ENCODE peak calls at places on chromosomes 13 and 19, in seven cellular contexts. B is pancreas, C is nephron progenitor cell, V is WTC11, T is right lobe of liver, Z is endothelial cell, O is thoracic aorta. E is an unnamed sample.

GRCh38 chr13:85806553-85807175 is 7.4 kb upstream of the SLITRK6 start:
- DNase-seq in V (no peak), T (no peak), B (no peak), O (no peak), Z (no peak), C (peak), E (no peak)

GRCh38 chr13:23723463-23723862 is 153.3 kb downstream of the TNFRSF19 start:
- DNase-seq in C (no peak), B (no peak), O (no peak), V (no peak), Z (no peak), T (no peak), E (no peak)

GRCh38 chr13:74683411-74683810 is 549.2 kb upstream of the KLF12 start:
- DNase-seq in C (no peak), V (peak), Z (peak), B (no peak), T (no peak), O (no peak), E (no peak)

GRCh38 chr13:107351305-107351704 is 783.4 kb upstream of the ARGLU1 start:
- DNase-seq in B (no peak), O (no peak), C (no peak), Z (no peak), T (no peak), V (no peak), E (no peak)

GRCh38 chr13:107730835-107731234 is 484.5 kb downstream of the LIG4 start:
- DNase-seq in V (no peak), Z (no peak), C (no peak), B (no peak), O (no peak), T (no peak), E (no peak)

GRCh38 chr19:10270616-10271394 is at the start of gene ICAM1:
- DNase-seq in O (no peak), Z (peak), C (peak), V (peak), T (peak), B (peak), E (no peak)

GRCh38 chr13:93505104-93505952 is 278.7 kb downstream of the GPC6 start:
- DNase-seq in O (no peak), V (no peak), C (no peak), B (no peak), Z (no peak), T (no peak), E (no peak)

GRCh38 chr13:100636441-100636840 is 38.2 kb downstream of the TMTC4 start:
- DNase-seq in O (no peak), B (no peak), Z (no peak), T (no peak), C (no peak), V (no peak), E (no peak)

GRCh38 chr19:31436121-31436776 is 87.0 kb upstream of the TSHZ3 start:
- DNase-seq in B (no peak), C (no peak), T (no peak), O (no peak), Z (no peak), V (no peak), E (no peak)

GRCh38 chr13:23159587-23160240 is 21.1 kb upstream of the SGCG start:
- DNase-seq in C (peak), V (peak), Z (peak), T (no peak), O (no peak), B (no peak), E (no peak)

GRCh38 chr19:17765069-17765618 is 13.9 kb downstream of the FCHO1 start:
- DNase-seq in T (peak), B (no peak), O (no peak), C (no peak), V (no peak), Z (no peak), E (no peak)

GRCh38 chr19:32287811-32288227 is 57.6 kb upstream of the ZNF507 start:
- DNase-seq in O (peak), C (peak), V (peak), B (peak), T (peak), Z (peak), E (no peak)

GRCh38 chr19:52248256-52248655 is 21.1 kb upstream of the ZNF766 start:
- DNase-seq in O (no peak), Z (peak), T (peak), C (peak), V (peak), B (peak), E (no peak)

GRCh38 chr19:42178791-42179500 is 38.5 kb downstream of the DEDD2 start:
- DNase-seq in C (peak), B (no peak), V (peak), O (no peak), T (no peak), Z (peak), E (no peak)

GRCh38 chr19:489418-490196 is 6.7 kb upstream of the MADCAM1 start:
- DNase-seq in C (no peak), B (peak), Z (peak), V (peak), T (no peak), O (no peak), E (peak)

GRCh38 chr19:42433503-42434260 is 6.5 kb upstream of the LIPE start:
- DNase-seq in V (peak), C (peak), T (peak), B (peak), Z (peak), O (no peak), E (no peak)

GRCh38 chr13:42894765-42895181 is 97.3 kb downstream of the EPSTI1 start:
- DNase-seq in Z (no peak), V (no peak), C (no peak), T (no peak), B (peak), O (no peak), E (no peak)

GRCh38 chr19:9871626-9872338 is 36.7 kb downstream of the PIN1 start:
- DNase-seq in O (no peak), T (no peak), B (no peak), C (no peak), Z (no peak), V (no peak), E (no peak)

GRCh38 chr13:79709526-79709925 is 228.6 kb downstream of the NDFIP2 start:
- DNase-seq in O (no peak), C (no peak), Z (no peak), T (no peak), B (no peak), V (no peak), E (no peak)

GRCh38 chr13:73416093-73416492 is 357.3 kb downstream of the KLF5 start:
- DNase-seq in V (no peak), C (no peak), O (no peak), Z (no peak), T (no peak), B (no peak), E (no peak)

GRCh38 chr19:34487651-34488051 is 6.1 kb downstream of the WTIP start:
- DNase-seq in B (no peak), V (no peak), O (no peak), T (no peak), Z (no peak), C (no peak), E (peak)

GRCh38 chr13:39776439-39776838 is 121.0 kb downstream of the COG6 start:
- DNase-seq in V (no peak), Z (no peak), O (no peak), C (no peak), T (no peak), B (no peak), E (no peak)
- TF ChIP-seq CTCF in V (no peak), Z (no peak), O (no peak), C (no peak), T (no peak), B (no peak), E (no peak)

GRCh38 chr13:113457510-113457909 is 4.2 kb upstream of the ADPRHL1 start:
- DNase-seq in Z (no peak), T (no peak), B (no peak), O (no peak), V (no peak), C (no peak), E (no peak)
- TF ChIP-seq CTCF in Z (no peak), T (no peak), B (no peak), O (no peak), V (no peak), C (no peak), E (no peak)

GRCh38 chr13:28678809-28679208 is 19.9 kb downstream of the POMP start:
- DNase-seq in B (no peak), Z (no peak), V (no peak), O (no peak), T (no peak), C (no peak), E (no peak)
- TF ChIP-seq CTCF in B (no peak), Z (no peak), V (no peak), O (no peak), T (no peak), C (no peak), E (peak)

GRCh38 chr13:45674908-45675307 is 27.2 kb upstream of the CBY2 start:
- DNase-seq in B (no peak), C (no peak), T (no peak), O (no peak), V (no peak), Z (no peak), E (no peak)
- TF ChIP-seq CTCF in B (no peak), C (no peak), T (no peak), O (no peak), V (no peak), Z (no peak), E (no peak)

GRCh38 chr19:14700711-14701110 is 10.9 kb downstream of the ZNF333 start:
- DNase-seq in B (no peak), O (no peak), V (no peak), Z (no peak), T (no peak), C (no peak), E (no peak)
- TF ChIP-seq CTCF in B (no peak), O (no peak), V (no peak), Z (no peak), T (no peak), C (no peak), E (no peak)

GRCh38 chr13:84567848-84568247 is 685.6 kb upstream of the SLITRK1 start:
- DNase-seq in O (no peak), Z (no peak), T (no peak), C (no peak), B (no peak), V (no peak), E (no peak)

GRCh38 chr13:84570831-84571230 is 688.6 kb upstream of the SLITRK1 start:
- DNase-seq in O (no peak), Z (no peak), V (no peak), C (no peak), B (no peak), T (no peak), E (no peak)

GRCh38 chr13:84574851-84575250 is 692.6 kb upstream of the SLITRK1 start:
- DNase-seq in B (no peak), Z (no peak), O (no peak), T (no peak), V (no peak), C (no peak), E (no peak)

GRCh38 chr13:84571264-84571663 is 689.0 kb upstream of the SLITRK1 start:
- DNase-seq in B (no peak), Z (no peak), T (no peak), V (no peak), C (no peak), O (no peak), E (no peak)
- TF ChIP-seq CTCF in B (no peak), Z (no peak), T (no peak), V (no peak), C (peak), O (no peak), E (no peak)

GRCh38 chr19:51097796-51098195 is 10.4 kb downstream of the CTU1 start:
- DNase-seq in O (no peak), Z (no peak), C (no peak), B (no peak), V (no peak), T (no peak), E (peak)

GRCh38 chr19:51094696-51095279 is 12.1 kb upstream of the KLK14 start:
- DNase-seq in O (no peak), V (peak), B (peak), C (peak), Z (peak), T (no peak), E (no peak)

GRCh38 chr19:51097166-51097736 is 11.0 kb downstream of the CTU1 start:
- DNase-seq in C (peak), Z (peak), V (peak), T (peak), O (no peak), B (peak), E (peak)

GRCh38 chr19:51098366-51099069 is 9.7 kb downstream of the CTU1 start:
- DNase-seq in C (no peak), B (no peak), V (no peak), T (no peak), Z (no peak), O (no peak), E (peak)

DNA sequence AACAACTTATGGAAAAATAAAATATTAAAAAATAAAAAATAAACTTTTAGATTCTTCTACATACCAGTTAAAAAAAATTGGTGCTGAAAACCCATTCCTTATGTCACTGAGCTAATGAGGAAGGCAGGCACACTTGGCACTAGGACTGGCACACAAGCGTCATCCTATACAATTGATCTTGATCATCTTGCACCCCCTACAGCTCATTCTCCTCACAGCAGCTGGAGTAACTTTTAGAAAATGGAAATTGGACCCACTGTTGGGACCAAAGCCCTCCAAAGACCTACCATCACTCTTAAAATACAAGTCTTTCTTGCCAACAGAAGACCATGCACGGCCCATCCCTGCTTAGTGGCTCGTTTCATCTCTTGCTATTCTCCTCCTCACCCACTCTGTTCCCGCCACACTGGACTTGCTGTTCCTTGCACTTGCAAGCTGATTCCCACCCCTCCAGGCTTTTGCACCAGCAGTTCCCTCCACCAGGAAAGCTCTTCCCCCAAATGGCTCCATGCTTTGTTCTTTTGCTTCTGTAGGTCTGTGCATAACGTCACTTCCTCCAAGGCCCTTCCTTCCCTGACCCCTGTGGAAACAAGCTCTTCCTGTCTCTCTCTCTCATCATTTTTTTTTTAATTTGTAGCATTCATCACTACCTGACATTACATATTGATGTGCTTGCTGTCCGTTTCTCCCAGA is 11.6 kb downstream of the CTU1 start:
- DNase-seq in Z (no peak), B (no peak), V (no peak), O (no peak), C (no peak), T (no peak), E (peak)
- TF ChIP-seq CTCF in Z (no peak), B (no peak), V (no peak), O (no peak), C (peak), T (peak), E (peak)

E was measured in chondrocyte.